ENCODE peak calls at places on chromosome 2, in ten cellular contexts. Q is IMR-90, J is thyroid gland, W is K562, M is heart left ventricle, C is uterus, U is A549, L is HepG2, P is transverse colon, R is suprapubic skin. G is an unnamed sample.

GRCh38 chr2:86785456-86785855 is 5.3 kb downstream of the CD8A start:
- DNase-seq in U (no peak), M (no peak), L (no peak), C (no peak), J (no peak), Q (no peak), W (no peak), P (no peak), R (no peak), G (no peak)

GRCh38 chr2:128607981-128608506 is 289.4 kb upstream of the HS6ST1 start:
- DNase-seq in Q (no peak), P (no peak), R (peak; percentile 52), U (no peak), M (no peak), L (no peak), W (no peak), C (no peak), J (peak; percentile 98), G (no peak)

GRCh38 chr2:37471994-37472393 is 127.6 kb downstream of the QPCT start:
- DNase-seq in W (no peak), C (no peak), R (no peak), M (no peak), P (no peak), Q (peak; percentile 87), J (no peak), U (no peak), L (no peak), G (no peak)

GRCh38 chr2:45889053-45889452 is 237.6 kb downstream of the PRKCE start:
- DNase-seq in C (no peak), P (peak; percentile 32), W (peak; percentile 36), Q (peak; percentile 52), U (no peak), J (no peak), L (no peak), R (no peak), M (no peak), G (peak; percentile 72)

GRCh38 chr2:120434487-120434886 is 88.6 kb downstream of the INHBB start:
- DNase-seq in U (no peak), R (peak; percentile 74), W (no peak), L (no peak), J (no peak), P (no peak), Q (no peak), C (no peak), M (peak; percentile 13), G (no peak)

GRCh38 chr2:45822272-45822630 is 170.8 kb downstream of the PRKCE start:
- DNase-seq in P (no peak), W (no peak), U (no peak), J (peak; percentile 28), R (no peak), C (no peak), Q (peak; percentile 13), M (no peak), L (no peak), G (no peak)

GRCh38 chr2:30225131-30225762 is 6.1 kb upstream of the LBH start:
- DNase-seq in J (peak; percentile 69), C (peak; percentile 74), L (no peak), R (no peak), P (peak; percentile 52), Q (peak; percentile 87), M (peak; percentile 43), U (no peak), W (no peak), G (peak; percentile 70)

GRCh38 chr2:118207889-118208288 is 119.6 kb downstream of the INSIG2 start:
- DNase-seq in J (peak; percentile 52), W (no peak), U (no peak), P (no peak), L (no peak), C (no peak), R (no peak), M (no peak), Q (no peak), G (no peak)

GRCh38 chr2:232310189-232310588 is 68.4 kb upstream of the ALPP start:
- DNase-seq in U (no peak), R (no peak), C (no peak), Q (no peak), L (no peak), P (no peak), J (no peak), W (no peak), M (no peak), G (no peak)

GRCh38 chr2:240965296-240965904 is 33.0 kb upstream of the SNED1 start:
- DNase-seq in M (peak; percentile 45), U (no peak), J (no peak), Q (no peak), C (peak; percentile 54), P (peak; percentile 25), L (no peak), R (no peak), W (no peak), G (peak; percentile 47)

GRCh38 chr2:38155-38554 is 8.2 kb downstream of the FAM110C start:
- DNase-seq in W (no peak), U (peak; percentile 41), Q (no peak), L (no peak), R (no peak), P (no peak), C (no peak), J (no peak), M (no peak), G (peak; percentile 79)

GRCh38 chr2:19346983-19347618 is 11.3 kb downstream of the OSR1 start:
- DNase-seq in L (no peak), W (no peak), M (no peak), J (no peak), Q (no peak), R (no peak), P (no peak), C (no peak), U (no peak), G (no peak)

GRCh38 chr2:19349911-19350677 is 8.3 kb downstream of the OSR1 start:
- DNase-seq in J (peak; percentile 44), C (no peak), W (peak; percentile 64), U (no peak), M (no peak), P (peak; percentile 66), Q (no peak), R (peak; percentile 66), L (peak; percentile 27), G (peak; percentile 74)

GRCh38 chr2:19350678-19351401 is 7.6 kb downstream of the OSR1 start:
- DNase-seq in R (no peak), Q (no peak), J (no peak), W (no peak), P (no peak), M (no peak), C (no peak), L (no peak), U (no peak), G (no peak)

GRCh38 chr2:19348692-19349091 is 9.7 kb downstream of the OSR1 start:
- DNase-seq in W (no peak), J (no peak), R (no peak), U (no peak), C (no peak), Q (no peak), M (no peak), L (no peak), P (no peak), G (no peak)

DNA sequence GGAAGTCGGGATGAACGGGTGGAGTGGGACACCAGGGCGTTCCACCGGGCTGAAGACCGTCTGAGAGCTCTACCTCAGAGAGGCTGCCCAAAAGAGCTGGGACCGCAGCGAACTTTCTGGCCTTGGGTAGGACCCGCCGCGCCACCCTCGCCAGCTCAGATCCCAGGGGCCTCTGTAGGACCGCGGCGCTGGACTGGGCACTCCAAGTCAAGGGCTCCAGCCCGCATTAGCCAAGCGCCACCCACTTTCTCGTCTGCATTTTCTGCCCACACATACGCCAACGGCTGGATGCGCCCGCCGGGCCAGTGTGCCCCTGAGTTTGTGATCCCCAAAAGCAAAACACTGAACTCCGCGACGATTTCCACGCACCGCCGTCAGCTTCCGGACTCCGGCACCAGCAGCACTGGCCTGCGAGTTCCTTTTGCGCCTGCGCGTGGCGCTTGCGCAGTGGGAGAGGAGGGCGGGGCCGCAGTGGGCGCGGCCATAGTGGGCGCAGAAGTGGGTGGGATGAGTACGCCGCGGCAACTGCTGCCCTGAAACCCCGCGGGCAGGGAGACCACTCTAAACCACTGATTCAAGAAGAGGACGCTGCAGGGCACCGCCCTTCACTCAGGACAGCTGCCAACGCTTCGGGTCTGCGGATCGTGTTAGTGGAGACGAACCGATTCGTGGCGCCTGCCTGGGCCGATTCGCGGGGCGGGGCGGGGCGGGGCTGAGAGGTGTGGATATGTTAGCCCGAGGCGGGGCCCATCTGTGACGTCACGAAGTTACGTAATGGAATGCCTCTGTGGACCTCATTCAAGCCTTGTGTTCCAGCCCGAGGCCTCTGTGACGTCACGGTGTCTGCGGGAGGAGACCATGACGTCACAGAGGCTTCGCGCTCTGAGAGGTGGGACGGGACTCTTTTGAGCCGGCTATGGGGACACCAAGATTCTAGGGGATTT is 10.5 kb downstream of the OSR1 start:
- DNase-seq in C (peak; percentile 98), U (peak; percentile 98), Q (peak; percentile 98), M (peak; percentile 93), P (peak; percentile 97), L (peak; percentile 92), R (peak; percentile 99), W (peak; percentile 97), J (peak; percentile 95), G (peak; percentile 98)
- TF ChIP-seq POLR2A in C (peak; percentile 97), U (peak; percentile 99), Q (peak; percentile 94), M (peak; percentile 64), P (peak; percentile 97), L (peak; percentile 97), R (peak; percentile 90), W (peak; percentile 98), J (peak; percentile 96), G (peak; percentile 94)

GRCh38 chr2:42183775-42184174 is 14.6 kb downstream of the EML4 start:
- DNase-seq in C (no peak), R (no peak), Q (no peak), M (no peak), U (no peak), J (no peak), P (no peak), L (no peak), W (no peak), G (no peak)
- H3K4me1 ChIP-seq in C (no peaks in the 10 kb centered on the region), R (peaks cover 13% of the 10 kb centered on the region), Q (peaks cover 15% of the 10 kb centered on the region), M (no peaks in the 10 kb centered on the region), U (peaks cover 24% of the 10 kb centered on the region), J (peaks cover 8% of the 10 kb centered on the region), P (no peaks in the 10 kb centered on the region), L (peaks cover 100% of the 10 kb centered on the region), W (peaks cover 6% of the 10 kb centered on the region), G (peaks cover 9% of the 10 kb centered on the region)

GRCh38 chr2:190407662-190408537 is at the start of gene MFSD6:
- DNase-seq in U (peak; percentile 32), J (peak; percentile 75), Q (no peak), P (peak; percentile 76), M (peak; percentile 67), L (no peak), R (peak; percentile 73), C (peak; percentile 28), W (peak; percentile 68), G (peak; percentile 87)
- TF ChIP-seq POLR2A in U (peak; percentile 3), J (peak; percentile 82), Q (no peak), P (peak; percentile 24), M (no peak), L (no peak), R (peak; percentile 6), C (peak; percentile 51), W (no peak), G (peak; percentile 42)

GRCh38 chr2:218273908-218274249 is 3.6 kb downstream of the PNKD start:
- DNase-seq in J (no peak), P (peak; percentile 71), C (no peak), L (no peak), W (no peak), M (no peak), Q (no peak), U (no peak), R (no peak), G (no peak)
- H3K4me1 ChIP-seq in J (peaks cover 51% of the 10 kb centered on the region), P (peaks cover 41% of the 10 kb centered on the region), C (peaks cover 11% of the 10 kb centered on the region), L (peaks cover 27% of the 10 kb centered on the region), W (peaks cover 4% of the 10 kb centered on the region), M (peaks cover 25% of the 10 kb centered on the region), Q (peaks cover 10% of the 10 kb centered on the region), U (peaks cover 22% of the 10 kb centered on the region), R (peaks cover 63% of the 10 kb centered on the region), G (peaks cover 24% of the 10 kb centered on the region)